ENCODE peak calls at places on chromosomes 1 and 21, in six cellular contexts. Q, H, W, P, L and C are unnamed samples.

GRCh38 chr1:160284220-160284781 is 632 bp downstream of the PEX19 start:
- DNase-seq in Q (peak), H (no peak), L (no peak), W (peak), P (peak), C (no peak)

GRCh38 chr21:32403201-32403701 is 9.3 kb upstream of the EVA1C start:
- DNase-seq in Q (peak), L (peak), W (peak), P (peak), H (peak), C (peak)

GRCh38 chr1:41341756-41342562 is 19.3 kb upstream of the FOXO6 start:
- DNase-seq in H (no peak), P (no peak), L (no peak), W (peak), Q (no peak), C (no peak)

GRCh38 chr1:227778401-227778947 is 37.0 kb upstream of the PRSS38 start:
- DNase-seq in W (no peak), H (no peak), P (no peak), Q (no peak), L (no peak), C (no peak)

GRCh38 chr1:6603851-6604558 is 1.3 kb upstream of the KLHL21 start:
- DNase-seq in H (peak), P (no peak), L (no peak), Q (no peak), W (peak), C (no peak)

GRCh38 chr1:51861669-51862068 is 16.9 kb downstream of the NRDC start:
- DNase-seq in H (no peak), L (no peak), W (no peak), Q (no peak), P (no peak), C (no peak)

GRCh38 chr1:224510880-224511645 is 76.5 kb upstream of the WDR26 start:
- DNase-seq in P (no peak), Q (no peak), H (no peak), L (no peak), W (peak), C (no peak)

GRCh38 chr1:234610061-234610581 is at the start of gene IRF2BP2:
- DNase-seq in L (peak), W (peak), Q (peak), H (peak), P (peak), C (peak)

GRCh38 chr1:113860891-113861290 is 10.6 kb downstream of the PTPN22 start:
- DNase-seq in H (no peak), L (no peak), Q (no peak), W (peak), P (no peak), C (no peak)

GRCh38 chr1:150764617-150765090 is 924 bp downstream of the CTSS start:
- DNase-seq in P (peak), H (no peak), Q (no peak), L (no peak), W (peak), C (no peak)

GRCh38 chr1:243345205-243345604 is 89.4 kb downstream of the SDCCAG8 start:
- DNase-seq in P (peak), Q (no peak), H (peak), L (no peak), W (peak), C (peak)

GRCh38 chr1:168786476-168787330 is 57.7 kb upstream of the DPT start:
- DNase-seq in P (no peak), L (no peak), W (no peak), Q (no peak), H (no peak), C (no peak)

GRCh38 chr1:45552309-45552708 is 1.7 kb downstream of the AKR1A1 start:
- DNase-seq in Q (no peak), H (no peak), L (no peak), P (no peak), W (no peak), C (no peak)

GRCh38 chr1:16724718-16725438 is 15.4 kb upstream of the RNU1-4 start:
- DNase-seq in P (no peak), Q (peak), H (no peak), L (no peak), W (no peak), C (no peak)

GRCh38 chr1:202160377-202160940 is at the start of gene PTPN7:
- DNase-seq in P (peak), H (no peak), W (no peak), Q (no peak), L (peak), C (no peak)